ENCODE peak calls at places on chromosomes 4 and X, in four cellular contexts. One of them, this sample, is unnamed.

GRCh38 chr4:141388483-141388882 is 167.8 kb downstream of the ZNF330 start:
- DNase-seq in AG09309: peak; percentile 55
- DNase-seq in cardiac muscle cell: peak; percentile 61
- DNase-seq in MCF 10A: peak; percentile 38
- DNase-seq in this sample: no peak

GRCh38 chrX:74349387-74349786 is 45.4 kb downstream of the ZCCHC13 start:
- DNase-seq in MCF 10A: peak; percentile 41
- DNase-seq in cardiac muscle cell: peak; percentile 53
- DNase-seq in AG09309: peak; percentile 18
- DNase-seq in this sample: no peak

GRCh38 chr4:48899432-48899749 is 7.2 kb downstream of the OCIAD2 start:
- DNase-seq in AG09309: no peak
- DNase-seq in cardiac muscle cell: no peak
- DNase-seq in MCF 10A: no peak
- DNase-seq in this sample: no peak

GRCh38 chrX:39693298-39693697 is 404.5 kb downstream of the BCOR start:
- DNase-seq in MCF 10A: no peak
- DNase-seq in cardiac muscle cell: no peak
- DNase-seq in AG09309: no peak
- DNase-seq in this sample: no peak

GRCh38 chr4:182752158-182752910 is 164.9 kb downstream of the DCTD start:
- DNase-seq in MCF 10A: no peak
- DNase-seq in AG09309: peak; percentile 92
- DNase-seq in cardiac muscle cell: peak; percentile 82
- DNase-seq in this sample: no peak

GRCh38 chrX:29496636-29497180 is 718.7 kb upstream of the MAGEB2 start:
- DNase-seq in AG09309: peak; percentile 2
- DNase-seq in cardiac muscle cell: no peak
- DNase-seq in MCF 10A: no peak
- DNase-seq in this sample: no peak

GRCh38 chr4:38667005-38667771 is 3.2 kb downstream of the KLF3 start:
- DNase-seq in AG09309: peak; percentile 92
- DNase-seq in cardiac muscle cell: peak; percentile 99
- DNase-seq in MCF 10A: peak; percentile 98
- DNase-seq in this sample: peak; percentile 86

GRCh38 chr4:40482985-40483647 is 146.5 kb downstream of the RBM47 start:
- DNase-seq in MCF 10A: no peak
- DNase-seq in AG09309: no peak
- DNase-seq in cardiac muscle cell: no peak
- DNase-seq in this sample: no peak

GRCh38 chrX:105975382-105975781 is 63.1 kb downstream of the SERPINA7 start:
- DNase-seq in AG09309: no peak
- DNase-seq in MCF 10A: peak; percentile 48
- DNase-seq in cardiac muscle cell: peak; percentile 48
- DNase-seq in this sample: no peak

GRCh38 chr4:10832989-10833635 is 148.5 kb upstream of the CLNK start:
- DNase-seq in MCF 10A: no peak
- DNase-seq in AG09309: no peak
- DNase-seq in cardiac muscle cell: no peak
- DNase-seq in this sample: no peak

GRCh38 chrX:11462136-11462535 is 168.9 kb downstream of the AMELX start:
- DNase-seq in cardiac muscle cell: no peak
- DNase-seq in AG09309: no peak
- DNase-seq in MCF 10A: no peak
- DNase-seq in this sample: no peak

GRCh38 chr4:107647591-107647990 is 72.4 kb downstream of the PAPSS1 start:
- DNase-seq in MCF 10A: no peak
- DNase-seq in AG09309: peak; percentile 81
- DNase-seq in cardiac muscle cell: no peak
- DNase-seq in this sample: no peak

GRCh38 chr4:183757105-183757504 is 98.0 kb downstream of the TRAPPC11 start:
- DNase-seq in AG09309: no peak
- DNase-seq in cardiac muscle cell: peak; percentile 3
- DNase-seq in MCF 10A: peak; percentile 23
- DNase-seq in this sample: no peak

GRCh38 chr4:84967292-84967651 is 782 bp upstream of the WDFY3 start:
- DNase-seq in cardiac muscle cell: peak; percentile 35
- DNase-seq in AG09309: no peak
- DNase-seq in MCF 10A: peak; percentile 29
- DNase-seq in this sample: no peak

GRCh38 chr4:172675232-172675631 is 493.4 kb upstream of the GALNT7 start:
- DNase-seq in AG09309: no peak
- DNase-seq in cardiac muscle cell: no peak
- DNase-seq in MCF 10A: no peak
- DNase-seq in this sample: no peak

GRCh38 chr4:22408474-22408873 is 107.4 kb downstream of the ADGRA3 start:
- DNase-seq in cardiac muscle cell: no peak
- DNase-seq in AG09309: no peak
- DNase-seq in MCF 10A: no peak
- DNase-seq in this sample: no peak

GRCh38 chr4:112031712-112032328 is 113.4 kb upstream of the FAM241A start:
- DNase-seq in MCF 10A: peak; percentile 66
- DNase-seq in cardiac muscle cell: peak; percentile 75
- DNase-seq in AG09309: peak; percentile 24
- DNase-seq in this sample: no peak

GRCh38 chr4:73917081-73917501 is 47.9 kb downstream of the CXCL1 start:
- DNase-seq in cardiac muscle cell: peak; percentile 96
- DNase-seq in MCF 10A: peak; percentile 92
- DNase-seq in AG09309: peak; percentile 89
- DNase-seq in this sample: no peak

GRCh38 chrX:110992611-110993010 is 103.4 kb upstream of the PAK3 start:
- DNase-seq in AG09309: no peak
- DNase-seq in cardiac muscle cell: peak; percentile 27
- DNase-seq in MCF 10A: peak; percentile 51
- DNase-seq in this sample: no peak

GRCh38 chr4:168744021-168744420 is 247.2 kb downstream of the PALLD start:
- DNase-seq in MCF 10A: no peak
- DNase-seq in cardiac muscle cell: no peak
- DNase-seq in AG09309: no peak
- DNase-seq in this sample: no peak

GRCh38 chr4:175536852-175537453 is 275.1 kb downstream of the GPM6A start:
- DNase-seq in cardiac muscle cell: peak; percentile 63
- DNase-seq in MCF 10A: peak; percentile 72
- DNase-seq in AG09309: peak; percentile 46
- DNase-seq in this sample: no peak

GRCh38 chrX:40966204-40966820 is 118.9 kb upstream of the USP9X start:
- DNase-seq in AG09309: no peak
- DNase-seq in cardiac muscle cell: no peak
- DNase-seq in MCF 10A: no peak
- DNase-seq in this sample: no peak

GRCh38 chr4:20337261-20337664 is 85.6 kb downstream of the SLIT2 start:
- DNase-seq in AG09309: no peak
- DNase-seq in MCF 10A: no peak
- DNase-seq in cardiac muscle cell: no peak
- DNase-seq in this sample: no peak

GRCh38 chr4:151990201-151990600 is 229.4 kb upstream of the GATB start:
- DNase-seq in MCF 10A: peak; percentile 63
- DNase-seq in cardiac muscle cell: no peak
- DNase-seq in AG09309: peak; percentile 55
- DNase-seq in this sample: no peak

GRCh38 chr4:63169836-63170235 is 1239.4 kb downstream of the TECRL start:
- DNase-seq in MCF 10A: no peak
- DNase-seq in AG09309: no peak
- DNase-seq in cardiac muscle cell: no peak
- DNase-seq in this sample: no peak

GRCh38 chr4:20256381-20256881 is 4.7 kb downstream of the SLIT2 start:
- DNase-seq in AG09309: no peak
- DNase-seq in MCF 10A: no peak
- DNase-seq in cardiac muscle cell: no peak
- DNase-seq in this sample: no peak

GRCh38 chr4:76182463-76182862 is 31.2 kb downstream of the SCARB2 start:
- DNase-seq in cardiac muscle cell: no peak
- DNase-seq in MCF 10A: peak; percentile 35
- DNase-seq in AG09309: no peak
- DNase-seq in this sample: no peak

GRCh38 chr4:15469402-15470148 is at the start of gene CC2D2A:
- DNase-seq in MCF 10A: no peak
- DNase-seq in cardiac muscle cell: peak; percentile 76
- DNase-seq in AG09309: no peak
- DNase-seq in this sample: no peak

GRCh38 chrX:16666541-16666940 is 16.6 kb downstream of the S100G start:
- DNase-seq in cardiac muscle cell: no peak
- DNase-seq in MCF 10A: no peak
- DNase-seq in AG09309: no peak
- DNase-seq in this sample: no peak

GRCh38 chr4:139315221-139315675 is 13.0 kb upstream of the NDUFC1 start:
- DNase-seq in MCF 10A: no peak
- DNase-seq in cardiac muscle cell: no peak
- DNase-seq in AG09309: no peak
- DNase-seq in this sample: no peak

DNA sequence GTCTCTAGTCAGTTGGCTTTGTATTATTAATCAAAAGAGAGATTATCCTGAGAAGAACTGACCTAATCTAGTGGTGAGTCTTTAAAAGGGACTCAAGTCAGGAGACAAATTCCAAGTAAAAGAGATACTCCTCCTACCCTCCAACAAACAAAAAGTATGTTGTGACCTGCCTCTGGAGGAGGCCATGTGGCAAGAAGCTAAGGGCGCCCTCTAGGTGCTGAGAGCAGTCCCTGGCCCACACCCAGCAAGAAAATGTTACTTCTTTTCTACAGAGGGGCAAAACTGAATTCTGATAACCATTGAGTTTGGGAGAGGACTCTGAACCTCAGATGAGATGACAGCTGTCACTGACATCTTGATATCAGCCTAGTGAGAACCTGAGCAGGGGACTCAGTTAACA is 953.6 kb upstream of the AGA start:
- DNase-seq in cardiac muscle cell: no peak
- DNase-seq in MCF 10A: peak; percentile 9
- DNase-seq in AG09309: no peak
- DNase-seq in this sample: no peak
- TF ChIP-seq CTCF in cardiac muscle cell: no peak
- TF ChIP-seq CTCF in MCF 10A: peak; percentile 14
- TF ChIP-seq CTCF in AG09309: no peak
- TF ChIP-seq CTCF in this sample: peak; percentile 15

DNA sequence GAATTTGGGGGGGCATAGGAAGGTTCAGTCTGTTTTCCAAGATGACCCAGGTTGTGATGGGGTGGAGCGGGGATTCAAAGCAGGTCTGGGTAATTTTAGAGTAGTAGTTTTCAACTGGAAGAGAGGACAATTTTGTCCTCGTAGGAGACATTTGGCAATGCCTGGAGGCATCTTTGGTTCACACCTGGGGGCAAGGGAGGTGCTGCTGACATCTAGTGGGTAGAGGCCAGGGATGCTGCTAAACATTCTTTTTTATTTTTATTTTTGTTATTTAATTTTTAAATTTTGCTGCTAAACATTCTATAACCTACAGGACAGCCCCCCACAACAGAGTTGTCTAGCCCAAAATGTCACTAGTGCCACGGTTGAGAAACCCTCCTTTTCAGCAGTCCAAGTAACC is 1.9 kb downstream of the RAB9A start:
- DNase-seq in cardiac muscle cell: no peak
- DNase-seq in AG09309: no peak
- DNase-seq in MCF 10A: no peak
- DNase-seq in this sample: no peak
- TF ChIP-seq CTCF in cardiac muscle cell: no peak
- TF ChIP-seq CTCF in AG09309: peak; percentile 12
- TF ChIP-seq CTCF in MCF 10A: peak; percentile 15
- TF ChIP-seq CTCF in this sample: peak; percentile 36

GRCh38 chr4:5930456-5930855 is 37.6 kb upstream of the CRMP1 start:
- DNase-seq in MCF 10A: no peak
- DNase-seq in cardiac muscle cell: no peak
- DNase-seq in AG09309: no peak
- DNase-seq in this sample: no peak
- TF ChIP-seq CTCF in MCF 10A: no peak
- TF ChIP-seq CTCF in cardiac muscle cell: no peak
- TF ChIP-seq CTCF in AG09309: no peak
- TF ChIP-seq CTCF in this sample: no peak

DNA sequence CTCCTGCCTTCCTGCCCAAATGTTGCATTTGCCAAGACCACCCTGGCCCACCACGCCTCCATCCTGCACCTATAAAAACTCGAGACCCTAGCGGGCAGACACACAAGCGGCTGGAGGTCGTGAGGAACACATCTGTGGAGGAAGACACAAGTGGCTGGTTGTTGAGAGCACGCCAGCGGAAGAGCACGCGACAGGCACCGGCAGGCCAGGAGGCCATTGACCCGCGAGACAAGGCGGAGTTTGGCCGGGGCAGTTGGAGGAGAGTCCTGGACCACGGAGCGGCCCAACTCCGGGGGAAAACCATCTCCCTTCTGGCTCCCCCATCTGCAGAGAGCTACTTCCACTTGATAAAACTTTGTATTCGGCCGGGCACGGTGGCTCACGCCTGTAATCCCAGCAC is 115.2 kb upstream of the AGA start:
- DNase-seq in MCF 10A: no peak
- DNase-seq in cardiac muscle cell: no peak
- DNase-seq in AG09309: no peak
- DNase-seq in this sample: no peak
- TF ChIP-seq CTCF in MCF 10A: no peak
- TF ChIP-seq CTCF in cardiac muscle cell: no peak
- TF ChIP-seq CTCF in AG09309: no peak
- TF ChIP-seq CTCF in this sample: no peak

DNA sequence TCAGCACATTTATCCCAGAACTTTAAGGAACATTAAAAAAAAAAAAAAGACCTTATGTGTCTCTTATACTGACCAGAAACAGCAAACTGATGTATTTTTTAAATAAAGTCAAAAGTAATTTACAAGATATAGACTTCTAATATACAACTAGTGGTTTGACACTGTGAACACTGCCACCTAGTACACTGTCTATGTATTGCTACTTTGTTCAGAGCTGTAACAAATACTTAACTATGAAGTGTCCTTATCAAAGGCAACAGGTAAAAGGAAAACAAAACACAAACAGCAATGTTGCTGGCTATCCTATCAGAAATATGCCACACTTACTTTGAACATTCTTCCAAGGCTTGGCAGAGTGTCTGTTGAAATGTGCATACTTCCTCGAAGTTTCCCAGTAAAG is 60.4 kb downstream of the CD40LG start:
- DNase-seq in AG09309: no peak
- DNase-seq in MCF 10A: peak; percentile 20
- DNase-seq in cardiac muscle cell: no peak
- DNase-seq in this sample: no peak
- TF ChIP-seq CTCF in AG09309: peak; percentile 33
- TF ChIP-seq CTCF in MCF 10A: peak; percentile 51
- TF ChIP-seq CTCF in cardiac muscle cell: peak; percentile 42
- TF ChIP-seq CTCF in this sample: peak; percentile 39

DNA sequence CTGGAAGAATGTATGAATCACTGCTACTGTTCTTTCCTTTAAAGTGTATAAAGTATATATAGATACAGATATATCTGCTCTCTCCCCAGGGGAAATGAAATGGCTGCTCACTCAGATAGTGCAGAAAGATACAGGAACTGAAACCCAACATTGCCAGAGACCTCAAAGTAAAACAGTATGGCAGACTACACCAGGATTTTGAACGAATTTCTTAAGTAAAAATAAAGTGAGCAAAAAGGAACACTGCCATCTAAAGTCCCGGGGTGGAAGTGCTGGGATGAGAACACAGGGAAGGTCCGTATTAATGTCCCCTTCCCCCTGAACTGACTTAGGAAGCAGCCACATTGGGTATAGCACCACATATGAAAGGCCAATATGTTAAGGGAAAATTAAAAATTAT is 93.4 kb downstream of the TMA16 start:
- DNase-seq in AG09309: no peak
- DNase-seq in cardiac muscle cell: no peak
- DNase-seq in MCF 10A: no peak
- DNase-seq in this sample: no peak
- TF ChIP-seq CTCF in AG09309: no peak
- TF ChIP-seq CTCF in cardiac muscle cell: no peak
- TF ChIP-seq CTCF in MCF 10A: no peak
- TF ChIP-seq CTCF in this sample: no peak